ENCODE peak calls at places on chromosomes 4 and X, in nine cellular contexts. F, O, P, U, B, M, J, Y and I are unnamed samples.

GRCh38 chrX:104864296-104864695 is 298.3 kb downstream of the IL1RAPL2 start:
- DNase-seq in F (no peak), O (no peak), P (no peak), U (no peak), B (no peak), M (no peak), J (no peak), Y (no peak), I (no peak)

GRCh38 chrX:21781525-21781924 is 23.6 kb upstream of the SMPX start:
- DNase-seq in F (no peak), O (no peak), P (no peak), U (no peak), B (no peak), M (peak), J (no peak), Y (no peak), I (no peak)

GRCh38 chr4:154503598-154503997 is 12.0 kb upstream of the DCHS2 start:
- DNase-seq in F (peak), O (no peak), P (no peak), U (no peak), B (no peak), M (peak), J (peak), Y (no peak), I (no peak)

GRCh38 chr4:70544279-70544870 is 26.0 kb downstream of the AMTN start:
- DNase-seq in F (peak), O (peak), P (no peak), U (no peak), B (peak), M (peak), J (no peak), Y (no peak), I (no peak)

GRCh38 chr4:16120720-16121119 is 36.9 kb upstream of the PROM1 start:
- DNase-seq in F (no peak), O (peak), P (no peak), U (no peak), B (peak), M (no peak), J (no peak), Y (no peak), I (no peak)

GRCh38 chrX:10725071-10725470 is 104.7 kb upstream of the MID1 start:
- DNase-seq in F (no peak), O (peak), P (no peak), U (no peak), B (no peak), M (peak), J (no peak), Y (no peak), I (no peak)

GRCh38 chrX:21806691-21807090 is 32.7 kb upstream of the MBTPS2 start:
- DNase-seq in F (no peak), O (no peak), P (no peak), U (no peak), B (no peak), M (no peak), J (no peak), Y (no peak), I (no peak)

GRCh38 chrX:6460893-6461490 is 73.9 kb downstream of the VCX3A start:
- DNase-seq in F (no peak), O (no peak), P (no peak), U (no peak), B (no peak), M (no peak), J (no peak), Y (no peak), I (no peak)

GRCh38 chr4:22500831-22501714 is 14.8 kb downstream of the ADGRA3 start:
- DNase-seq in F (peak), O (no peak), P (no peak), U (peak), B (no peak), M (peak), J (no peak), Y (no peak), I (no peak)

GRCh38 chr4:9861561-9861960 is 80.1 kb downstream of the DRD5 start:
- DNase-seq in F (no peak), O (no peak), P (no peak), U (no peak), B (no peak), M (no peak), J (no peak), Y (no peak), I (no peak)

GRCh38 chr4:176791591-176792347 is 953 bp downstream of the VEGFC start:
- DNase-seq in F (peak), O (peak), P (peak), U (no peak), B (peak), M (peak), J (no peak), Y (peak), I (no peak)

GRCh38 chr4:8001564-8002355 is 62.1 kb upstream of the AFAP1 start:
- DNase-seq in F (no peak), O (no peak), P (no peak), U (no peak), B (no peak), M (no peak), J (no peak), Y (no peak), I (no peak)

GRCh38 chr4:118224239-118224829 is 128.5 kb downstream of the PRSS12 start:
- DNase-seq in F (peak), O (peak), P (no peak), U (peak), B (no peak), M (peak), J (peak), Y (no peak), I (peak)

DNA sequence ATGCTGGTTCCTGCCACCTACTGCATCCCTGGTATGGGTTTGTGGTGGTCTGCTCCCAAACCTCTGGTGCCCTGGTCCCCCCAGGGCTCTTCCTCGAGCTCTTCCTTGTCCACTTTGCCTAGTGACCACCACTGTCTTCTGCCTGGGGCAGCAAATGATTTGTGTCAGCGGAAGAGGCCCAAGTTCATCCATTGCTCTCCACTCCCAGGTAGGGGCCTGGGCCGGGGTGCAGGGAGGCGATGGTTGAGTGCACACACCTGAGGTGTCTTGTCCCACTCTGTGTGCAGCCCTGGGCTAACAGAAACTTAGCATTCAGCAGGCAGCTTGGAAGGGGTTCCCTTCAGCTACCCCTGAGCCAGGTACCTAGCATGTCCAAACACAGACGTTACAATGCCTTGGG is 75.6 kb upstream of the SOX3 start:
- DNase-seq in F (no peak), O (no peak), P (no peak), U (no peak), B (no peak), M (no peak), J (no peak), Y (no peak), I (no peak)
- H3K4me3 ChIP-seq in F (no peak), O (no peak), P (no peak), U (no peak), B (no peak), M (no peak), J (no peak), Y (no peak), I (no peak)

GRCh38 chr4:123816462-123816861 is 419.9 kb downstream of the SPRY1 start:
- DNase-seq in F (peak), O (no peak), P (no peak), U (peak), B (no peak), M (no peak), J (peak), Y (no peak), I (peak)
- H3K4me3 ChIP-seq in F (no peak), O (no peak), P (no peak), U (no peak), B (no peak), M (no peak), J (no peak), Y (no peak), I (no peak)

GRCh38 chrX:153922932-153923857 is 2.9 kb downstream of the ARHGAP4 start:
- DNase-seq in F (peak), O (peak), P (peak), U (peak), B (no peak), M (peak), J (no peak), Y (peak), I (no peak)

GRCh38 chrX:153921511-153922285 is 4.4 kb downstream of the ARHGAP4 start:
- DNase-seq in F (no peak), O (no peak), P (no peak), U (no peak), B (no peak), M (no peak), J (no peak), Y (no peak), I (no peak)

GRCh38 chrX:153920546-153920945 is 5.5 kb downstream of the ARHGAP4 start:
- DNase-seq in F (no peak), O (no peak), P (no peak), U (no peak), B (peak), M (no peak), J (no peak), Y (no peak), I (no peak)

GRCh38 chrX:153921070-153921469 is 5.0 kb downstream of the ARHGAP4 start:
- DNase-seq in F (no peak), O (no peak), P (no peak), U (no peak), B (no peak), M (no peak), J (no peak), Y (no peak), I (no peak)

GRCh38 chrX:153922286-153922573 is 3.8 kb downstream of the ARHGAP4 start:
- DNase-seq in F (no peak), O (no peak), P (no peak), U (no peak), B (no peak), M (no peak), J (no peak), Y (no peak), I (no peak)
- H3K4me3 ChIP-seq in F (no peak), O (no peak), P (no peak), U (no peak), B (no peak), M (no peak), J (no peak), Y (no peak), I (no peak)

DNA sequence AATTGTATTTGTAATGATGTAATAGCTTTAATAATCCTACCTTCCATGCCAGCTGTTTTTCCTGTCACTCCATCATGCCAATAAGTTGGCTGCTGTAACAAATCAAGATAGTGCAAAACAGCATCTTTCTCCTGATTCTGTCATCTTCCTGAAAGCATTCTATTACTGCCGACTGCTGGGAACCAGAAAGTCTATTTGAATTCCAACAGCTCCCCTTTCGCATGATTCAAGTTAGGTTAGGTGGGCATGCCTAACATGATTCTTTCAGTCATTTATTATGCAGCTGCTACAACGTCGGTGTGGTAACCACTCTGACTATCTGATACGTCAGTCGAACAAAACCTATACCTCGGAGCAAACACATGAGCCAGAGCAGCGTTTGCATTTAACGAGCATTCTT is 127.9 kb upstream of the DMD start:
- DNase-seq in F (no peak), O (no peak), P (no peak), U (no peak), B (peak), M (peak), J (no peak), Y (no peak), I (no peak)
- H3K4me3 ChIP-seq in F (no peak), O (no peak), P (peak), U (no peak), B (no peak), M (peak), J (no peak), Y (peak), I (no peak)

GRCh38 chr4:87499415-87500106 is 29.6 kb downstream of the SPARCL1 start:
- DNase-seq in F (no peak), O (no peak), P (no peak), U (no peak), B (no peak), M (no peak), J (no peak), Y (no peak), I (no peak)
- H3K4me3 ChIP-seq in F (no peak), O (no peak), P (no peak), U (no peak), B (no peak), M (no peak), J (no peak), Y (no peak), I (no peak)

DNA sequence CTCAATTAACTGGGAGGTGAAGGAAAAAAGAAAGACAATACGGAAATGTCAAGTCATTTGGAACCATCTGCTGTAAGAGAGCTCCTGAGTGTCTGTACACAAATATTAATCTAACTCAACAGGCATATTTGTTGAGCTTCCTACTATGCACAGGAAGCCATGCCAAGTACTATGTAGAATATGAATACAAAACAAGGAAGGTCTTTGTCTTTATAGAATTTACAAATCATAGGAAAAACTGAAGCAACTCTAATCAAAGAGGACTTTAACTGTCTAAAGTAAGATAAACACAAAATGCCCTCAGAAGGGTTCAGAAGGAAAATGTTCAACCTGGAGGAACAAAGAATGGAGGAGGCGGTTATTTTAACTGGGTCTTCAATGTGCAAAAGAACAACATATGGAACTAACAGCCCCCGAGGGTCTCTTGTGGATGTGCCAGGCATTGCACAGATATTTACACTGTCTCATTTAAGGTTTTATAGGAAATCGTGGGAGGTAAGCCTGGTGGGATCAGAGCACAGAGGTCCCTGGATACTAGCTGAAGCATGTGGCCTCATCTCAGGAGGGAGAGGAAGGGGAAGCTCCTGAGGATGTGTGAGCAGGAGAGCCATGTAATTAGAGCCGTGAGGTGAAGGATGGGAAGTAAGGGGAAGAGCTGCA is 5.8 kb downstream of the FAM114A1 start:
- DNase-seq in F (no peak), O (no peak), P (no peak), U (no peak), B (no peak), M (no peak), J (no peak), Y (no peak), I (no peak)
- H3K4me3 ChIP-seq in F (no peak), O (no peak), P (no peak), U (peak), B (no peak), M (no peak), J (no peak), Y (no peak), I (no peak)